ENCODE peak calls at places on chromosomes 1 and 21, in four cellular contexts. F, D, S and K are unnamed samples.

GRCh38 chr1:42962641-42963377 is 4.1 kb upstream of the SLC2A1 start:
- DNase-seq in F (no peak), D (no peak), S (peak; percentile 69), K (no peak)

GRCh38 chr1:2126331-2127180 is 68.0 kb downstream of the FAAP20 start:
- DNase-seq in S (no peak), F (no peak), D (no peak), K (no peak)

GRCh38 chr21:36841866-36842265 is 124.6 kb downstream of the HLCS start:
- DNase-seq in D (no peak), F (no peak), S (no peak), K (no peak)

GRCh38 chr1:117106478-117106877 is 15.1 kb downstream of the TRIM45 start:
- DNase-seq in F (no peak), D (no peak), S (no peak), K (no peak)

GRCh38 chr1:19765623-19766022 is 34.1 kb downstream of the TMCO4 start:
- DNase-seq in F (no peak), D (no peak), S (peak; percentile 94), K (no peak)

GRCh38 chr1:156755527-156755950 is 4.1 kb upstream of the HDGF start:
- DNase-seq in F (no peak), S (no peak), D (no peak), K (no peak)

GRCh38 chr1:198880818-198881597 is 242.2 kb downstream of the PTPRC start:
- DNase-seq in S (peak; percentile 87), F (no peak), D (no peak), K (no peak)

GRCh38 chr21:39137248-39138186 is 45.7 kb downstream of the PSMG1 start:
- DNase-seq in S (peak; percentile 63), F (no peak), D (no peak), K (no peak)

GRCh38 chr1:2300004-2300771 is 72.1 kb downstream of the SKI start:
- DNase-seq in S (no peak), F (no peak), D (peak; percentile 93), K (no peak)

GRCh38 chr1:161407451-161407985 is 39.8 kb upstream of the CFAP126 start:
- DNase-seq in S (no peak), D (no peak), F (no peak), K (no peak)

GRCh38 chr1:95232646-95233320 is 1.2 kb upstream of the RWDD3 start:
- DNase-seq in D (no peak), S (no peak), F (no peak), K (no peak)

GRCh38 chr1:223810586-223810985 is 35.2 kb downstream of the TP53BP2 start:
- DNase-seq in S (no peak), D (no peak), F (no peak), K (no peak)

GRCh38 chr1:17687125-17687524 is 68.0 kb upstream of the ACTL8 start:
- DNase-seq in F (no peak), S (no peak), D (no peak), K (no peak)

GRCh38 chr1:176243746-176244145 is 36.7 kb upstream of the COP1 start:
- DNase-seq in F (no peak), S (no peak), D (no peak), K (no peak)

GRCh38 chr1:43531453-43531905 is 796 bp downstream of the PTPRF start:
- DNase-seq in S (peak; percentile 54), D (no peak), F (no peak), K (peak; percentile 43)

GRCh38 chr1:67399594-67399993 is 30.6 kb downstream of the SERBP1 start:
- DNase-seq in D (no peak), S (no peak), F (no peak), K (no peak)

GRCh38 chr21:30340714-30341573 is 3.5 kb upstream of the KRTAP27-1 start:
- DNase-seq in S (peak; percentile 56), D (peak; percentile 29), F (no peak), K (no peak)

GRCh38 chr1:234926574-234927311 is 201.9 kb downstream of the TOMM20 start:
- DNase-seq in D (peak; percentile 92), S (no peak), F (no peak), K (no peak)

GRCh38 chr1:152899027-152899426 is 9.3 kb upstream of the IVL start:
- DNase-seq in S (no peak), F (no peak), D (no peak), K (no peak)

GRCh38 chr1:3219005-3219724 is 150.2 kb downstream of the PRDM16 start:
- DNase-seq in F (no peak), D (no peak), S (no peak), K (no peak)

GRCh38 chr1:162942903-162943567 is 82.1 kb upstream of the CCDC190 start:
- DNase-seq in F (no peak), D (no peak), S (no peak), K (no peak)

GRCh38 chr1:213163278-213163711 is 112.3 kb downstream of the RPS6KC1 start:
- DNase-seq in D (no peak), F (no peak), S (no peak), K (no peak)

GRCh38 chr1:66343569-66344325 is 190.2 kb upstream of the SGIP1 start:
- DNase-seq in S (no peak), F (no peak), D (no peak), K (no peak)

GRCh38 chr21:38306833-38307232 is 50.0 kb downstream of the KCNJ15 start:
- DNase-seq in D (no peak), S (no peak), F (no peak), K (no peak)

GRCh38 chr1:40040511-40041465 is at the start of gene CAP1:
- DNase-seq in D (peak; percentile 100), S (peak; percentile 97), F (peak; percentile 99), K (peak; percentile 99)

GRCh38 chr21:45819478-45820170 is 161.9 kb upstream of the COL6A1 start:
- DNase-seq in D (no peak), F (peak; percentile 41), S (no peak), K (no peak)

GRCh38 chr1:174269932-174270651 is 110.8 kb downstream of the RABGAP1L start:
- DNase-seq in D (no peak), F (no peak), S (no peak), K (no peak)

GRCh38 chr1:237239248-237239647 is 197.3 kb downstream of the RYR2 start:
- DNase-seq in S (no peak), F (no peak), D (no peak), K (no peak)

GRCh38 chr1:165928075-165928731 is 100.8 kb downstream of the UCK2 start:
- DNase-seq in F (no peak), D (peak; percentile 77), S (peak; percentile 41), K (no peak)

GRCh38 chr1:35876988-35877387 is 6.0 kb upstream of the AGO1 start:
- DNase-seq in F (no peak), S (peak; percentile 28), D (peak; percentile 10), K (no peak)

GRCh38 chr1:95396557-95396956 is 162.5 kb downstream of the RWDD3 start:
- DNase-seq in D (no peak), S (no peak), F (no peak), K (no peak)

GRCh38 chr1:1336446-1336845 is 5.4 kb downstream of the TAS1R3 start:
- DNase-seq in F (no peak), S (no peak), D (no peak), K (no peak)

GRCh38 chr1:169263059-169263458 is 104.5 kb downstream of the NME7 start:
- DNase-seq in S (no peak), D (no peak), F (no peak), K (no peak)

GRCh38 chr1:47559944-47560695 is 122.3 kb downstream of the FOXD2 start:
- DNase-seq in F (no peak), D (no peak), S (no peak), K (no peak)

GRCh38 chr1:167373398-167373797 is 144.9 kb downstream of the CD247 start:
- DNase-seq in D (no peak), S (no peak), F (no peak), K (no peak)

GRCh38 chr21:23968722-23969647 is 1638.3 kb downstream of the MRPL39 start:
- DNase-seq in F (no peak), D (peak; percentile 74), S (peak; percentile 11), K (no peak)
- TF ChIP-seq CTCF in F (peak; percentile 17), D (peak; percentile 70), S (no peak), K (peak; percentile 37)

GRCh38 chr1:151189638-151190445 is at the start of gene VPS72:
- DNase-seq in S (peak; percentile 85), D (peak; percentile 94), F (peak; percentile 83), K (peak; percentile 82)
- TF ChIP-seq CTCF in S (no peak), D (no peak), F (peak; percentile 59), K (no peak)

GRCh38 chr1:28552482-28553228 is at the start of gene TRNAU1AP:
- DNase-seq in D (peak; percentile 99), F (peak; percentile 96), S (peak; percentile 97), K (peak; percentile 94)
- TF ChIP-seq CTCF in D (no peak), F (peak; percentile 14), S (no peak), K (no peak)

GRCh38 chr1:88891318-88892145 is at the start of gene GTF2B:
- DNase-seq in F (peak; percentile 87), D (peak; percentile 98), S (peak; percentile 74), K (peak; percentile 85)
- TF ChIP-seq CTCF in F (peak; percentile 10), D (no peak), S (no peak), K (no peak)

DNA sequence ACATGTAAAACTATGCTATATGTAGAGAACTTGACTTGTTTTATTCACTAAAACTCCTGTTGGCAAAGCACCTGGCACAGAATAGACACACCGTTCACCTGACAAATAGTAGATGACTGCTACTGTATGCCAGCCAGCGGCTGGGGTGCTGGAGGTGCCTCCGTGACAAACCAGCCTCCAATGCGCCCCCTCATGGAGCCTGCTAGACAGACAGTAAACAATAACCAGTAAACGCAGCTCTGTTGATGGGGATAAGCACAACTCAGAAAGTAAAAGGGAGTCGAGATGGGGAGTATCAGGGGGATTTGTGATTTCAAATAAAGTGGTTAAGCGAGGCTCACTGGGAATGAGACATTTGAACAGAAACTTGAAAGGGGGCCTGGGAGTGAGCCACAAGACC is 107.2 kb downstream of the PRDM2 start:
- DNase-seq in F (peak; percentile 72), S (peak; percentile 35), D (peak; percentile 65), K (no peak)
- TF ChIP-seq CTCF in F (peak; percentile 14), S (no peak), D (peak; percentile 56), K (no peak)

GRCh38 chr1:64871256-64871655 is 95.1 kb downstream of the JAK1 start:
- DNase-seq in S (no peak), D (no peak), F (no peak), K (no peak)
- TF ChIP-seq CTCF in S (no peak), D (no peak), F (no peak), K (no peak)

GRCh38 chr1:215181518-215181917 is 99.0 kb downstream of the KCNK2 start:
- DNase-seq in F (no peak), D (no peak), S (no peak), K (no peak)
- TF ChIP-seq CTCF in F (no peak), D (no peak), S (no peak), K (no peak)

GRCh38 chr1:34113362-34113761 is 51.7 kb downstream of the CSMD2 start:
- DNase-seq in F (no peak), S (no peak), D (no peak), K (no peak)
- TF ChIP-seq CTCF in F (no peak), S (no peak), D (no peak), K (no peak)

GRCh38 chr1:23019094-23019850 is at the start of gene KDM1A:
- DNase-seq in D (peak; percentile 99), F (peak; percentile 97), S (peak; percentile 88), K (peak; percentile 95)
- TF ChIP-seq CTCF in D (peak; percentile 24), F (no peak), S (peak; percentile 34), K (no peak)